ENCODE peak calls at places on chromosomes 5 and 9, in five cellular contexts. One of them, this sample, is unnamed.

GRCh38 chr5:1055896-1056610 is 47.5 kb downstream of the NKD2 start:
- DNase-seq in GM12878: no peak
- DNase-seq in K562: no peak
- DNase-seq in HCT116: no peak
- DNase-seq in HepG2: no peak
- DNase-seq in this sample: no peak

GRCh38 chr9:76464706-76465105 is 5.7 kb downstream of the GCNT1 start:
- DNase-seq in K562: no peak
- DNase-seq in HepG2: no peak
- DNase-seq in HCT116: no peak
- DNase-seq in GM12878: no peak
- DNase-seq in this sample: no peak

GRCh38 chr5:123449424-123449823 is 26.2 kb upstream of the CEP120 start:
- DNase-seq in K562: no peak
- DNase-seq in HCT116: no peak
- DNase-seq in GM12878: no peak
- DNase-seq in HepG2: no peak
- DNase-seq in this sample: no peak

GRCh38 chr9:130128251-130128650 is 44.0 kb upstream of the NCS1 start:
- DNase-seq in GM12878: peak; percentile 66
- DNase-seq in HCT116: no peak
- DNase-seq in HepG2: no peak
- DNase-seq in K562: no peak
- DNase-seq in this sample: no peak

GRCh38 chr9:16136961-16137360 is 584.1 kb downstream of the CCDC171 start:
- DNase-seq in HCT116: no peak
- DNase-seq in GM12878: no peak
- DNase-seq in K562: no peak
- DNase-seq in HepG2: no peak
- DNase-seq in this sample: no peak

GRCh38 chr5:19676895-19677294 is 311.1 kb downstream of the CDH18 start:
- DNase-seq in K562: no peak
- DNase-seq in GM12878: no peak
- DNase-seq in HepG2: no peak
- DNase-seq in HCT116: no peak
- DNase-seq in this sample: no peak

GRCh38 chr5:27450607-27451006 is 412.2 kb upstream of the CDH9 start:
- DNase-seq in HepG2: no peak
- DNase-seq in K562: no peak
- DNase-seq in GM12878: no peak
- DNase-seq in HCT116: no peak
- DNase-seq in this sample: no peak

GRCh38 chr9:89036383-89036782 is 45.1 kb downstream of the S1PR3 start:
- DNase-seq in HCT116: no peak
- DNase-seq in GM12878: no peak
- DNase-seq in HepG2: no peak
- DNase-seq in K562: no peak
- DNase-seq in this sample: no peak

GRCh38 chr5:42467981-42468524 is 44.8 kb downstream of the GHR start:
- DNase-seq in HCT116: no peak
- DNase-seq in K562: no peak
- DNase-seq in HepG2: no peak
- DNase-seq in GM12878: no peak
- DNase-seq in this sample: no peak

GRCh38 chr9:79807966-79808365 is 236.2 kb downstream of the TLE4 start:
- DNase-seq in HCT116: no peak
- DNase-seq in HepG2: no peak
- DNase-seq in K562: no peak
- DNase-seq in GM12878: no peak
- DNase-seq in this sample: no peak

GRCh38 chr5:81626524-81626923 is 124.4 kb downstream of the SSBP2 start:
- DNase-seq in HCT116: peak; percentile 36
- DNase-seq in HepG2: peak; percentile 32
- DNase-seq in K562: peak; percentile 55
- DNase-seq in GM12878: no peak
- DNase-seq in this sample: no peak

GRCh38 chr5:10307206-10308148 is at the start of gene CMBL:
- DNase-seq in GM12878: no peak
- DNase-seq in HepG2: peak; percentile 39
- DNase-seq in HCT116: peak; percentile 46
- DNase-seq in K562: peak; percentile 95
- DNase-seq in this sample: no peak

GRCh38 chr5:55159763-55160492 is at the start of gene GPX8:
- DNase-seq in HepG2: peak; percentile 32
- DNase-seq in GM12878: no peak
- DNase-seq in HCT116: peak; percentile 77
- DNase-seq in K562: peak; percentile 52
- DNase-seq in this sample: no peak

GRCh38 chr9:128151343-128152132 is 2.3 kb downstream of the LCN2 start:
- DNase-seq in K562: no peak
- DNase-seq in GM12878: no peak
- DNase-seq in HCT116: no peak
- DNase-seq in HepG2: no peak
- DNase-seq in this sample: no peak

GRCh38 chr9:91837982-91838731 is 111.9 kb downstream of the ROR2 start:
- DNase-seq in K562: peak; percentile 47
- DNase-seq in HCT116: peak; percentile 63
- DNase-seq in HepG2: no peak
- DNase-seq in GM12878: no peak
- DNase-seq in this sample: no peak

GRCh38 chr9:37899041-37899440 is 4.9 kb downstream of the SLC25A51 start:
- DNase-seq in HepG2: no peak
- DNase-seq in HCT116: no peak
- DNase-seq in GM12878: no peak
- DNase-seq in K562: no peak
- DNase-seq in this sample: no peak

GRCh38 chr5:59757442-59757841 is 136.1 kb downstream of the PDE4D start:
- DNase-seq in GM12878: no peak
- DNase-seq in K562: no peak
- DNase-seq in HCT116: no peak
- DNase-seq in HepG2: no peak
- DNase-seq in this sample: no peak

GRCh38 chr9:99451121-99451606 is 229.1 kb downstream of the SEC61B start:
- DNase-seq in HCT116: no peak
- DNase-seq in GM12878: no peak
- DNase-seq in HepG2: no peak
- DNase-seq in K562: no peak
- DNase-seq in this sample: no peak

GRCh38 chr9:38288502-38288901 is 104.0 kb upstream of the ALDH1B1 start:
- DNase-seq in HepG2: no peak
- DNase-seq in K562: no peak
- DNase-seq in HCT116: no peak
- DNase-seq in GM12878: no peak
- DNase-seq in this sample: no peak

GRCh38 chr9:131441441-131441840 is 47.6 kb downstream of the PRRC2B start:
- DNase-seq in K562: no peak
- DNase-seq in HCT116: no peak
- DNase-seq in HepG2: no peak
- DNase-seq in GM12878: no peak
- DNase-seq in this sample: no peak

GRCh38 chr9:132894857-132895846 is 16.5 kb downstream of the SPACA9 start:
- DNase-seq in HepG2: no peak
- DNase-seq in GM12878: no peak
- DNase-seq in K562: no peak
- DNase-seq in HCT116: no peak
- DNase-seq in this sample: no peak

GRCh38 chr9:73780916-73781315 is 629.3 kb downstream of the ANXA1 start:
- DNase-seq in GM12878: no peak
- DNase-seq in HCT116: no peak
- DNase-seq in K562: no peak
- DNase-seq in HepG2: no peak
- DNase-seq in this sample: no peak

GRCh38 chr9:131697908-131698714 is 41.8 kb downstream of the RAPGEF1 start:
- DNase-seq in HepG2: no peak
- DNase-seq in HCT116: no peak
- DNase-seq in K562: peak; percentile 43
- DNase-seq in GM12878: no peak
- DNase-seq in this sample: no peak

GRCh38 chr9:27539479-27540441 is 10.1 kb upstream of the MOB3B start:
- DNase-seq in GM12878: peak; percentile 35
- DNase-seq in HCT116: no peak
- DNase-seq in K562: no peak
- DNase-seq in HepG2: peak; percentile 55
- DNase-seq in this sample: no peak

GRCh38 chr5:3218916-3219650 is 376.5 kb upstream of the IRX1 start:
- DNase-seq in HCT116: no peak
- DNase-seq in K562: no peak
- DNase-seq in HepG2: no peak
- DNase-seq in GM12878: no peak
- DNase-seq in this sample: no peak

GRCh38 chr5:147044868-147045267 is 166.3 kb upstream of the PPP2R2B start:
- DNase-seq in K562: no peak
- DNase-seq in GM12878: no peak
- DNase-seq in HCT116: no peak
- DNase-seq in HepG2: no peak
- DNase-seq in this sample: no peak

GRCh38 chr5:118752992-118753391 is 235.4 kb downstream of the DTWD2 start:
- DNase-seq in GM12878: no peak
- DNase-seq in HCT116: no peak
- DNase-seq in HepG2: no peak
- DNase-seq in K562: no peak
- DNase-seq in this sample: no peak

GRCh38 chr5:105414067-105414466 is 1851.5 kb upstream of the NUDT12 start:
- DNase-seq in K562: no peak
- DNase-seq in HepG2: no peak
- DNase-seq in GM12878: no peak
- DNase-seq in HCT116: no peak
- DNase-seq in this sample: no peak

GRCh38 chr5:56587381-56588124 is 227.8 kb upstream of the MAP3K1 start:
- DNase-seq in K562: no peak
- DNase-seq in HepG2: no peak
- DNase-seq in GM12878: no peak
- DNase-seq in HCT116: no peak
- DNase-seq in this sample: no peak

GRCh38 chr5:56588125-56588516 is 227.2 kb upstream of the MAP3K1 start:
- DNase-seq in HepG2: no peak
- DNase-seq in HCT116: no peak
- DNase-seq in GM12878: no peak
- DNase-seq in K562: no peak
- DNase-seq in this sample: no peak

GRCh38 chr5:56591081-56591480 is 224.3 kb upstream of the MAP3K1 start:
- DNase-seq in GM12878: no peak
- DNase-seq in K562: no peak
- DNase-seq in HepG2: no peak
- DNase-seq in HCT116: no peak
- DNase-seq in this sample: no peak

GRCh38 chr5:56589486-56589870 is 225.9 kb upstream of the MAP3K1 start:
- DNase-seq in GM12878: no peak
- DNase-seq in K562: no peak
- DNase-seq in HCT116: no peak
- DNase-seq in HepG2: no peak
- DNase-seq in this sample: no peak

DNA sequence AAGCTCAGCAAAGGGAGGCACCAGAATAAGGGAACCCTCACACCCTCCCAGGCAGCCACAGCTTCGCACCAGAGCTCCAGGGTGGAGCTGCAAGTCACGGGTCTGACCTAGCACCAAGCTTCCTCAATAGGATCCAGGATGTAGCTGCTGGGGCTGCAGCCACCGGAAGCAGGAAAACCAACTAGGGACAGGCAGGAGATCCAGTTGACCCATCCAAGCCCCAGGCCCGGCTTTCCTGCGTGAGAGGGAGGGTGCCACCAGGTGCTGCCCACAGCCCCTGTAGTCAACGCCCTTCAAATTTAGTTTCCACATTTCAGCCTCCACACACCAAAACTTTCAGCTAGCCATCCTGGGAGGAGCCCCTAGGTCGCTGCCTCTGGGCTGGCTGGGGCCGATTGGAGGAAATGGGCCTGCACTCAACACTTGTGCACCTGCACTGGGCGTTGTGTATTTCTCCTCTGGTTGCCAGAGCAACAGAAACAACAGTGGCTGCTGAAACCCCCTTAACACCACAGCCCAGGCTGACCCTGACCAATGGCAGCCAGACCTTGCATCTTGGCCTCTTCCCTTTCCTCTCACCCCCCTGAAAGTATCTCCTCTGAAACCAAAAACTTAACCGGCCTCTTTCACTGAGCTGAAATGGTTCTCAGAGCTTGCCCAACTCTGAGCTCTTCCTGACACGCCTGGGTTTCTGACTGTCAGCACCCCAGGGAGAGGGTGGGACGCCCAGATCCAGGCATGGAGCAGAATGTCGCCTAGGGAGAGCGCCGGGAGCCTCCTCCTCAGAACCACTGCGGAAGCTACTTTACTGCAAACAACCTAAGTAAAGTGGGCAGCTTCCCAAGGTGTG is 226.5 kb upstream of the MAP3K1 start:
- DNase-seq in HepG2: no peak
- DNase-seq in K562: no peak
- DNase-seq in GM12878: peak; percentile 78
- DNase-seq in HCT116: no peak
- DNase-seq in this sample: no peak
- TF ChIP-seq CTCF in HepG2: no peak
- TF ChIP-seq CTCF in K562: no peak
- TF ChIP-seq CTCF in GM12878: no peak
- TF ChIP-seq CTCF in HCT116: no peak
- TF ChIP-seq CTCF in this sample: no peak

DNA sequence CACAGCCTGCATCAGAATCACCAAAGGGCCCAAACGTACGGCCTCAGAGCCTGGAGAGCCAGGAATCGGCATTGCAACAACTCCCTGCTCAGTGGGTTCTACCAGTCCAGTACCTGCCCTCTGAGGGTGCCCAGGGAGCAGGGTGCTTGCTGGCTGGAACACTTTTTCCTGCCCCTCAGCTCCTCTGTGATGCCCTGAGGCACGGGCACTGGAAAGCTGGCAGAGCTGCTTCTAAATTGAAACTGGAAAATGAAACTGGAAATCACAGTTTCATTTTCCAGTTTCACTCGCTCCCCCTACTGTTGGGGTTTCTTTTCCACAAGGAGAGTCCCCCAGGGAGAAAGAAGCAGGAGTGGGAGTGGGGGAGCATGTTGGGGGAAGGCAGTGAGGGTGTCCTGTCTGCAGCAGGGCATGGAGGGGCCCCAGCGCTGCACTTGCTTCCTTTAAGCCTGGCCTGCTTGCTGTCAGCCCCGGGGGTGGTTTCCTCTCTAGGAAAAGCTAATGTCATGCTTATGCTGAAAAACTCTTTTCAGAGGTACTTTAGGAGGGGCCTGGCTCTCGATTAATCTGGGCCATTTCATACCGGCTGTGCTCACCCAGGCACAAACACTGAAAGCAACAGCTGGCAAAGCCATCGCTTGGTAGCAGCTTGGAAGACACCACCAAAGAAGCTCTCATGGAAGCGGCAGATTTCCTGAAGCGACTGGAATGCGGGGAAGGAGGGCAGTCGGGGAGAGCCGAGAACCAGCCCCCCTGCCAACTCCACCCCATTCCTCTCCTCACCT is 26.2 kb downstream of the IRF1 start:
- DNase-seq in HepG2: no peak
- DNase-seq in K562: no peak
- DNase-seq in HCT116: no peak
- DNase-seq in GM12878: no peak
- DNase-seq in this sample: no peak
- TF ChIP-seq SRF in HepG2: no peak
- TF ChIP-seq SRF in K562: no peak
- TF ChIP-seq SRF in HCT116: no peak
- TF ChIP-seq SRF in GM12878: no peak
- TF ChIP-seq SRF in this sample: no peak

GRCh38 chr5:102536323-102536928 is 37.6 kb upstream of the SLCO6A1 start:
- DNase-seq in GM12878: no peak
- DNase-seq in K562: no peak
- DNase-seq in HepG2: no peak
- DNase-seq in HCT116: peak; percentile 7
- DNase-seq in this sample: no peak
- TF ChIP-seq CTCF in GM12878: no peak
- TF ChIP-seq CTCF in K562: no peak
- TF ChIP-seq CTCF in HepG2: no peak
- TF ChIP-seq CTCF in HCT116: peak; percentile 50
- TF ChIP-seq CTCF in this sample: no peak

GRCh38 chr9:21995652-21996275 is 1.2 kb downstream of the CDKN2B-AS1 start:
- DNase-seq in HepG2: no peak
- DNase-seq in K562: no peak
- DNase-seq in GM12878: no peak
- DNase-seq in HCT116: no peak
- DNase-seq in this sample: peak; percentile 80
- TF ChIP-seq SRF in HepG2: no peak
- TF ChIP-seq SRF in K562: no peak
- TF ChIP-seq SRF in GM12878: no peak
- TF ChIP-seq SRF in HCT116: no peak
- TF ChIP-seq SRF in this sample: no peak